ENCODE peak calls at places on chromosomes 12 and 14, in four cellular contexts. P is OCI-LY7, V is uterus, N is IMR-90. Z is an unnamed sample.

GRCh38 chr12:95633049-95633545 is 81.8 kb upstream of the USP44 start:
- DNase-seq in P (no peak), N (peak), V (peak), Z (peak)

GRCh38 chr12:95922231-95922630 is 20.2 kb downstream of the CCDC38 start:
- DNase-seq in P (peak), N (peak), V (no peak), Z (no peak)

GRCh38 chr14:88831285-88831684 is 6.8 kb downstream of the TTC8 start:
- DNase-seq in V (no peak), N (peak), P (no peak), Z (peak)

GRCh38 chr12:108571604-108572165 is 9.3 kb downstream of the ISCU start:
- DNase-seq in V (no peak), P (no peak), N (no peak), Z (no peak)

GRCh38 chr12:123389560-123390351 is 5.8 kb downstream of the KMT5A start:
- DNase-seq in P (peak), N (no peak), V (peak), Z (peak)

GRCh38 chr14:30928462-30928861 is 54.1 kb downstream of the COCH start:
- DNase-seq in P (no peak), V (no peak), N (no peak), Z (no peak)

GRCh38 chr12:115964626-115965025 is 312.9 kb downstream of the MED13L start:
- DNase-seq in V (no peak), P (no peak), N (no peak), Z (no peak)

GRCh38 chr14:68794856-68795601 is 2.2 kb upstream of the ZFP36L1 start:
- DNase-seq in N (peak), V (no peak), P (peak), Z (peak)

GRCh38 chr12:9073077-9073476 is 42.6 kb downstream of the A2M start:
- DNase-seq in V (no peak), P (no peak), N (no peak), Z (no peak)

GRCh38 chr14:65255029-65255545 is 152.8 kb upstream of the MAX start:
- DNase-seq in V (no peak), P (no peak), N (peak), Z (peak)

GRCh38 chr12:93520454-93520853 is 52.0 kb upstream of the SOCS2 start:
- DNase-seq in P (no peak), V (no peak), N (no peak), Z (no peak)

GRCh38 chr12:97267166-97267565 is 195.4 kb upstream of the RMST start:
- DNase-seq in P (no peak), V (no peak), N (no peak), Z (no peak)

GRCh38 chr12:75784591-75784990 is 247.0 kb downstream of the PHLDA1 start:
- DNase-seq in P (peak), N (peak), V (no peak), Z (peak)

GRCh38 chr12:122845865-122846621 is 10.8 kb downstream of the HIP1R start:
- DNase-seq in V (no peak), N (no peak), P (peak), Z (no peak)

GRCh38 chr12:130280226-130280625 is 57.5 kb upstream of the PIWIL1 start:
- DNase-seq in N (no peak), P (no peak), V (no peak), Z (no peak)

GRCh38 chr12:80837342-80837978 is 100.3 kb downstream of the LIN7A start:
- DNase-seq in P (peak), V (peak), N (peak), Z (peak)

GRCh38 chr14:60220084-60220483 is 28.9 kb upstream of the PPM1A start:
- DNase-seq in V (no peak), N (no peak), P (no peak), Z (no peak)

GRCh38 chr12:104568881-104569280 is 112.1 kb downstream of the CHST11 start:
- DNase-seq in P (no peak), N (no peak), V (no peak), Z (no peak)

GRCh38 chr14:25953532-25954144 is 644.2 kb downstream of the NOVA1 start:
- DNase-seq in P (no peak), N (no peak), V (peak), Z (no peak)

GRCh38 chr12:118103231-118103600 is 595 bp downstream of the VSIG10 start:
- DNase-seq in N (peak), P (no peak), V (no peak), Z (no peak)

GRCh38 chr12:80590085-80590484 is 117.3 kb upstream of the MYF6 start:
- DNase-seq in P (no peak), V (no peak), N (peak), Z (no peak)

GRCh38 chr12:65602579-65603295 is 221.5 kb upstream of the HMGA2 start:
- DNase-seq in V (peak), P (peak), N (peak), Z (peak)

GRCh38 chr14:103129301-103130016 is 6.2 kb downstream of the TNFAIP2 start:
- DNase-seq in V (no peak), P (no peak), N (no peak), Z (peak)

GRCh38 chr12:113697646-113698504 is 226.2 kb upstream of the LHX5 start:
- DNase-seq in N (no peak), V (no peak), P (no peak), Z (no peak)

GRCh38 chr14:76956253-76957090 is 72.0 kb downstream of the IRF2BPL start:
- DNase-seq in N (peak), P (peak), V (peak), Z (peak)
- H3K4me3 ChIP-seq in N (peak), P (peak), V (peak), Z (peak)

GRCh38 chr14:94613720-94614644 is 1.8 kb downstream of the SERPINA3 start:
- DNase-seq in V (no peak), N (no peak), P (no peak), Z (no peak)
- H3K4me3 ChIP-seq in V (peak), N (no peak), P (no peak), Z (no peak)

DNA sequence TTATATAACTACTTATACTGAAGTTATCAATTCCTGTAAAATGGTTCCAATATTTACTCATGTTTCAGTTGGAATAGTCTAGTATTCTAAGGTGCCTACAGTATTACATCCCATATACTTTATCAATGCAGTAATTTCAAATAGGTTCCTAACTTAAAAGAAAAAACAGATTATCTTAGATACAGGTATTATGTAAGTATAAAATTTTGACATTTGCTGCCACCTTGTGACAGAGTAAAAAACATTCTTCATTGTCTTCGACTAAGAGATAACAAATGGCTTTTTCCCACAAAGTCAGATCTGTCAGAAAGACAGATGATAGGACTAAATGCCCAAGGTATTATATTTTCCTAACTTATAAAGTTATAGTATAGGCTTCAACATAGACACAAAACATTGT is 78.7 kb downstream of the TXNDC16 start:
- DNase-seq in N (peak), V (no peak), P (peak), Z (peak)
- H3K4me3 ChIP-seq in N (no peak), V (no peak), P (no peak), Z (no peak)

DNA sequence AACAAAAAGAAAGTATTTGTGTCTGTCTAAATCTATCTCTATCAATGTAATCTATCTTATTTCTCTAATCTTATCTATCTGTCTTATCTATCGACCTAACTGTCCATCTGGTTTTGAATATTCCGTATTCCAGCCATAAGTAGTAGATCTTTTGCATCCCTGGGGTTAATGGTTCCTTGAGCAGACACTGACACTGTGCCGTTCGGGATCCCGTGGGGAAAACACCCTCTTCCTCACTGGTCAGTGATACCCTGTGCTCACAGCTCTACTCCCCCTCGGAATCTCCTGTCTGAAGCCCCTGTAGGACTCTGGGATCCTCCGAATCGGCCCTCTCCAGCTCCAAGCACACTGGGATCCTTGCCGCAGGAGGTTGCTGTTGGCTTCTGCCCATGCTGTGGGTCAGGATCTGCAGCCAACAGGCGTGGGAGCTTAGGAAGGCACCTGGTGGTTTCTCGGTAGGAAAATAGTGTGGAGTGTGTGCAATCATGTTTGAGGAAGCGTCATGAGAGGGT is 19.0 kb downstream of the FBXL14 start:
- DNase-seq in V (peak), N (no peak), P (no peak), Z (no peak)
- H3K4me3 ChIP-seq in V (peak), N (no peak), P (no peak), Z (no peak)

GRCh38 chr14:71266994-71267636 is 359.9 kb downstream of the PCNX1 start:
- DNase-seq in V (no peak), P (no peak), N (peak), Z (peak)

GRCh38 chr14:71267691-71268090 is 360.4 kb downstream of the PCNX1 start:
- DNase-seq in V (no peak), P (no peak), N (peak), Z (no peak)

GRCh38 chr14:71271166-71271945 is 364.1 kb downstream of the PCNX1 start:
- DNase-seq in N (no peak), V (no peak), P (no peak), Z (no peak)
- H3K4me3 ChIP-seq in N (no peak), V (no peak), P (no peak), Z (no peak)

DNA sequence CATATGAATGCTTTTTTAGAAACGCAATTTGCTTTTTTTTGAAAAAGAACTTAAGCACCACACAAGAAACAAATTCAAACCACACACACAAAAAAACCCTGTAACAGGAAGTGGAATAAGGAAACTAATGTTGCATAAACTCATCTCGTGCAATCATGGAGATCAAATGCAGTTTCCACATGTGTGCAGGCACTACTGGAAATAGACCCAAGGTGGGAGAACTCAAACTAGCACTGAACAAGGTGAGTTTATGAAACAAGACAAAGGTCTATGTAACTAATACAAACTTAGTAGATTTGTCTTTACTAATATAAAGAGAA is 17.5 kb downstream of the NIN start:
- DNase-seq in N (no peak), P (peak), V (no peak), Z (no peak)
- H3K4me3 ChIP-seq in N (no peak), P (peak), V (no peak), Z (no peak)

GRCh38 chr14:71318097-71318459 is 410.8 kb downstream of the PCNX1 start:
- DNase-seq in N (no peak), V (no peak), P (no peak), Z (no peak)

GRCh38 chr14:71321556-71322315 is 414.5 kb downstream of the PCNX1 start:
- DNase-seq in P (peak), N (peak), V (no peak), Z (peak)

GRCh38 chr14:71320734-71321555 is 413.7 kb downstream of the PCNX1 start:
- DNase-seq in N (peak), P (peak), V (peak), Z (no peak)

GRCh38 chr14:71320107-71320733 is 413.0 kb downstream of the PCNX1 start:
- DNase-seq in N (peak), P (peak), V (peak), Z (peak)

DNA sequence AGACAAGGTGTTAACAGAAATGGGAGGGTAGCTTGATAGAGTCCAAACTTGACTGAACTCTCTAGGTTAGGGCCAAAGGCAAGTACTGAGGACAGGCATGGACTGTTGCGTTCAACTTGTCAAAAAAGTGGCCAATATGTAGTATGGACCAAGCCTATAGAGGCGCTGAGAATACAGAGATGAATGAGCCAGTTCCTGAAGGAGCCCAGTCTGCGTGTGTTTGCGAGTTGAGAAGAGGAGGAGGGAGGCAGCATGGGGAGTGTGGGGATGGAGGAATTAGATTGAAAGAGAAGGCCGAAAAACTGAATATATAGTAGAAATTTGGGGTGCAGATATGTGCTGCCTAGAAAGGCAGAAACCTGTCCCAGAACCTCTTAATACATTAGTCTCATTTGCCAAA is 412.4 kb downstream of the PCNX1 start:
- DNase-seq in V (peak), N (peak), P (peak), Z (no peak)
- H3K4me3 ChIP-seq in V (peak), N (peak), P (peak), Z (peak)

DNA sequence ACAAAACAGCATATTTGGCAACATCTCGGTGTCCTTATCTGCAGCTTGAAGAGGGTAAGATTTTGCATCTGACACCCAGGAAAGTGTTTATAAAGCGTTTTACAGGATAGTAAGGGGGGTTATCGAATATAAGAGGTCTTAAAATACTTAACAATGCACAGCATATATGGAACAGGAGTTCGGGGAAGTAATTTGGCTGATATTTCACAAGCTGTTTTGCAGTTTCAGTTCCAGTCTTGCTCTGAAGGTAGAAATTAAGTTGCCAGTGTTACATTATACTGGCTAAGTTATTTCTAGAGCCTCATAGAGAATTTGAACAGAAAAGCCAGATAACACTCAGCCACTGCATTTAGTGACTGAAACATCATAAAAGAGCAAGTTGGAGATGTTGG is 941 bp upstream of the MAP4K5 start:
- DNase-seq in N (no peak), P (peak), V (no peak), Z (no peak)
- H3K4me3 ChIP-seq in N (no peak), P (peak), V (no peak), Z (peak)